ENCODE peak calls at places on chromosomes 4 and X, in eight cellular contexts. A, M, S, X, D, P, L and T are unnamed samples.

GRCh38 chrX:69987691-69988090 is 62.0 kb downstream of the AWAT2 start:
- DNase-seq in P (no peak), X (no peak), M (no peak), S (no peak), D (no peak), A (no peak), L (no peak), T (no peak)

GRCh38 chr4:87732033-87732770 is 67.2 kb upstream of the IBSP start:
- DNase-seq in D (no peak), M (no peak), A (no peak), S (no peak), L (no peak), X (no peak), P (no peak), T (no peak)

GRCh38 chr4:92236907-92237306 is 66.9 kb upstream of the GRID2 start:
- DNase-seq in X (no peak), M (no peak), A (no peak), S (no peak), L (no peak), P (no peak), D (no peak), T (no peak)

GRCh38 chr4:124104628-124105027 is 607.9 kb downstream of the ANKRD50 start:
- DNase-seq in A (no peak), M (no peak), X (no peak), P (no peak), L (no peak), S (no peak), D (no peak), T (no peak)

GRCh38 chr4:184473515-184474260 is 662 bp downstream of the IRF2 start:
- DNase-seq in L (peak), P (no peak), D (peak), A (no peak), X (no peak), S (no peak), M (no peak), T (no peak)

GRCh38 chr4:153576443-153576774 is 107.7 kb upstream of the TLR2 start:
- DNase-seq in M (no peak), P (no peak), S (no peak), L (no peak), X (no peak), D (no peak), A (no peak), T (no peak)

GRCh38 chr4:48851651-48852050 is 20.8 kb downstream of the OCIAD1 start:
- DNase-seq in X (no peak), D (no peak), L (no peak), M (no peak), S (no peak), P (no peak), A (peak), T (no peak)

GRCh38 chr4:60378010-60378409 is 822.1 kb upstream of the ADGRL3 start:
- DNase-seq in S (no peak), L (no peak), A (no peak), X (no peak), M (no peak), P (no peak), D (no peak), T (no peak)

GRCh38 chr4:32425243-32425642 is 1705.1 kb downstream of the PCDH7 start:
- DNase-seq in P (no peak), L (no peak), S (no peak), M (no peak), X (no peak), A (no peak), D (no peak), T (no peak)

GRCh38 chr4:183100827-183101226 is 1.8 kb downstream of the WWC2 start:
- DNase-seq in S (no peak), M (no peak), P (no peak), D (no peak), L (no peak), X (no peak), A (no peak), T (no peak)

GRCh38 chrX:98289726-98290125 is 1406.0 kb downstream of the RPA4 start:
- DNase-seq in A (no peak), S (no peak), D (no peak), M (no peak), P (no peak), L (no peak), X (no peak), T (no peak)

GRCh38 chr4:76902233-76902890 is 4.4 kb upstream of the SOWAHB start:
- DNase-seq in L (no peak), A (no peak), S (no peak), M (no peak), X (no peak), D (no peak), P (no peak), T (no peak)

GRCh38 chr4:93731448-93731847 is 97.1 kb upstream of the ATOH1 start:
- DNase-seq in L (peak), X (no peak), D (no peak), A (no peak), S (no peak), P (no peak), M (no peak), T (no peak)

GRCh38 chr4:166014411-166014810 is 141.4 kb downstream of the TLL1 start:
- DNase-seq in A (peak), P (no peak), D (no peak), X (no peak), S (no peak), M (no peak), L (no peak), T (no peak)

GRCh38 chr4:2408401-2408958 is 10.0 kb downstream of the ZFYVE28 start:
- DNase-seq in P (no peak), L (no peak), A (no peak), X (no peak), S (no peak), M (no peak), D (peak), T (no peak)